ENCODE peak calls at places on chromosomes 7 and 10, in four cellular contexts. P is activated effector memory CD4-positive, alpha-beta T cell treated with Interleukin-2 at 50 U/mL for 16 hours; V is activated naive CD8-positive, alpha-beta T cell treated with anti-CD3 and anti-CD28 coated beads, Interleukin-2, amount 50 U/mL, for 24 hours; I is bronchial epithelial cell. S is an unnamed sample.

GRCh38 chr10:90451283-90451682 is 406.6 kb downstream of the HTR7 start:
- DNase-seq in V (no peak), I (peak), P (no peak), S (peak)

GRCh38 chr7:88299126-88299525 is 7.6 kb downstream of the STEAP4 start:
- DNase-seq in P (no peak), V (no peak), I (no peak), S (no peak)

GRCh38 chr10:127937069-127937468 is 30.2 kb downstream of the PTPRE start:
- DNase-seq in I (peak), V (no peak), P (no peak), S (no peak)

GRCh38 chr7:79740076-79740475 is 286.6 kb upstream of the MAGI2 start:
- DNase-seq in I (no peak), P (no peak), V (no peak), S (no peak)

GRCh38 chr10:58104419-58104818 is 163.3 kb downstream of the IPMK start:
- DNase-seq in I (no peak), V (no peak), P (no peak), S (no peak)

GRCh38 chr10:107583974-107584373 is 419.5 kb upstream of the SORCS1 start:
- DNase-seq in V (no peak), I (no peak), P (no peak), S (no peak)

GRCh38 chr7:19351756-19352155 is 206.5 kb upstream of the FERD3L start:
- DNase-seq in P (no peak), V (no peak), I (no peak), S (no peak)

GRCh38 chr10:11898372-11899066 is 75.4 kb downstream of the PROSER2 start:
- DNase-seq in I (peak), P (no peak), V (no peak), S (no peak)

GRCh38 chr10:17453377-17454091 is 861 bp downstream of the ST8SIA6 start:
- DNase-seq in V (peak), P (peak), I (peak), S (peak)

GRCh38 chr10:103445767-103446567 is 6.2 kb downstream of the CALHM2 start:
- DNase-seq in V (no peak), I (peak), P (no peak), S (peak)

GRCh38 chr7:148856035-148856881 is 27.8 kb downstream of the EZH2 start:
- DNase-seq in I (peak), P (peak), V (peak), S (peak)

S was measured in endothelial cell of umbilical vein.